ENCODE peak calls at places on chromosome 10, in four cellular contexts. S is progenitor cell of endocrine pancreas; N is stimulated activated CD4-positive, alpha-beta T cell treated with anti-CD3 and anti-CD28 coated beads, Interleukin-2, amount 100 ng/mL, for 48 hours; K is AG08395. J is an unnamed sample.

GRCh38 chr10:110525349-110526260 is 27.9 kb downstream of the DUSP5 start:
- DNase-seq in S (no peak), N (no peak), K (peak), J (no peak)

GRCh38 chr10:100729877-100730738 is 15.3 kb upstream of the PAX2 start:
- DNase-seq in S (no peak), N (no peak), K (no peak), J (no peak)

GRCh38 chr10:42975558-42976352 is 101.1 kb upstream of the RET start:
- DNase-seq in S (no peak), N (no peak), K (no peak), J (no peak)

GRCh38 chr10:65787571-65787970 is 1138.3 kb upstream of the LRRTM3 start:
- DNase-seq in S (no peak), N (no peak), K (no peak), J (no peak)

GRCh38 chr10:100245484-100246220 is 16.3 kb upstream of the CHUK start:
- DNase-seq in S (no peak), N (no peak), K (no peak), J (no peak)

GRCh38 chr10:96259150-96259549 is 12.2 kb downstream of the BLNK start:
- DNase-seq in S (no peak), N (no peak), K (no peak), J (no peak)

GRCh38 chr10:78432582-78432981 is 398.9 kb downstream of the RPS24 start:
- DNase-seq in S (no peak), N (no peak), K (peak), J (no peak)

GRCh38 chr10:683448-684071 is 5.9 kb downstream of the DIP2C start:
- DNase-seq in S (no peak), N (no peak), K (peak), J (no peak)

GRCh38 chr10:125770844-125771243 is 4.8 kb downstream of the MMP21 start:
- DNase-seq in S (no peak), N (no peak), K (no peak), J (no peak)

GRCh38 chr10:7561216-7561893 is 105.4 kb downstream of the ITIH5 start:
- DNase-seq in S (no peak), N (no peak), K (no peak), J (no peak)

GRCh38 chr10:96673318-96674099 is 46.8 kb downstream of the PIK3AP1 start:
- DNase-seq in S (no peak), N (no peak), K (peak), J (peak)

GRCh38 chr10:86944907-86945306 is 12.5 kb downstream of the MMRN2 start:
- DNase-seq in S (no peak), N (no peak), K (no peak), J (no peak)

GRCh38 chr10:32141018-32141807 is 85.0 kb upstream of the KIF5B start:
- DNase-seq in S (no peak), N (no peak), K (no peak), J (no peak)

GRCh38 chr10:3126741-3127342 is 45.7 kb downstream of the PITRM1 start:
- DNase-seq in S (no peak), N (no peak), K (no peak), J (no peak)

GRCh38 chr10:27359792-27360320 is 119.3 kb upstream of the ACBD5 start:
- DNase-seq in S (no peak), N (no peak), K (no peak), J (no peak)

GRCh38 chr10:68665841-68666240 is 55.2 kb upstream of the CCAR1 start:
- DNase-seq in S (no peak), N (no peak), K (peak), J (no peak)

GRCh38 chr10:116104210-116104932 is 168.6 kb downstream of the GFRA1 start:
- DNase-seq in S (no peak), N (no peak), K (peak), J (no peak)

GRCh38 chr10:116254422-116255152 is 18.4 kb downstream of the GFRA1 start:
- DNase-seq in S (no peak), N (no peak), K (no peak), J (no peak)

GRCh38 chr10:93463723-93464511 is 18.2 kb downstream of the MYOF start:
- DNase-seq in S (no peak), N (no peak), K (peak), J (no peak)

GRCh38 chr10:69630651-69631400 is 779 bp downstream of the FAM241B start:
- DNase-seq in S (no peak), N (no peak), K (no peak), J (no peak)

GRCh38 chr10:15209827-15210509 is 41.5 kb upstream of the NMT2 start:
- DNase-seq in S (peak), N (peak), K (peak), J (peak)

GRCh38 chr10:132689721-132690360 is 96.1 kb downstream of the NKX6-2 start:
- DNase-seq in S (no peak), N (no peak), K (no peak), J (no peak)

GRCh38 chr10:106980711-106981460 is 183.6 kb downstream of the SORCS1 start:
- DNase-seq in S (no peak), N (no peak), K (no peak), J (no peak)